ENCODE peak calls at places on chromosomes 16 and 17, in six cellular contexts. Q is IMR-90, I is H1, R is H9, T is trophoblast cell, Y is mesenchymal stem cell. F is an unnamed sample.

GRCh38 chr16:4800290-4801041 is 2.0 kb downstream of the ROGDI start:
- DNase-seq in Q (no peak), I (no peak), R (no peak), T (no peak), Y (no peak), F (no peak)

GRCh38 chr17:37327341-37328090 is 48.3 kb upstream of the C17orf78 start:
- DNase-seq in Q (peak), I (no peak), R (no peak), T (peak), Y (peak), F (no peak)

GRCh38 chr16:30472328-30472942 is at the start of gene ITGAL:
- DNase-seq in Q (no peak), I (no peak), R (no peak), T (peak), Y (no peak), F (no peak)

GRCh38 chr17:69961488-69962145 is 113.4 kb upstream of the KCNJ16 start:
- DNase-seq in Q (peak), I (no peak), R (peak), T (no peak), Y (no peak), F (no peak)

GRCh38 chr17:80671039-80671822 is 126.6 kb downstream of the RPTOR start:
- DNase-seq in Q (no peak), I (no peak), R (no peak), T (no peak), Y (no peak), F (no peak)

GRCh38 chr16:53631236-53631635 is 72.4 kb downstream of the RPGRIP1L start:
- DNase-seq in Q (no peak), I (no peak), R (no peak), T (no peak), Y (no peak), F (no peak)

GRCh38 chr16:83913234-83913633 is 14.3 kb downstream of the MLYCD start:
- DNase-seq in Q (no peak), I (no peak), R (no peak), T (peak), Y (no peak), F (no peak)

GRCh38 chr17:4725646-4726300 is 5.5 kb upstream of the MED11 start:
- DNase-seq in Q (no peak), I (no peak), R (no peak), T (no peak), Y (no peak), F (no peak)

GRCh38 chr17:12927541-12928425 is 90.0 kb downstream of the ELAC2 start:
- DNase-seq in Q (no peak), I (no peak), R (no peak), T (peak), Y (no peak), F (no peak)

GRCh38 chr17:72120878-72121163 is at the start of gene SOX9:
- DNase-seq in Q (peak), I (peak), R (peak), T (no peak), Y (peak), F (peak)

GRCh38 chr16:48536600-48537200 is 73.3 kb downstream of the N4BP1 start:
- DNase-seq in Q (no peak), I (no peak), R (no peak), T (peak), Y (no peak), F (no peak)

GRCh38 chr16:54585966-54586365 is 299.4 kb upstream of the IRX3 start:
- DNase-seq in Q (no peak), I (no peak), R (no peak), T (no peak), Y (no peak), F (no peak)

GRCh38 chr17:32869345-32870026 is 7.4 kb downstream of the MYO1D start:
- DNase-seq in Q (no peak), I (no peak), R (no peak), T (peak), Y (no peak), F (no peak)

GRCh38 chr17:66713533-66714042 is 121.3 kb upstream of the CACNG5 start:
- DNase-seq in Q (no peak), I (no peak), R (no peak), T (no peak), Y (no peak), F (no peak)

GRCh38 chr17:39755550-39756375 is 18.0 kb downstream of the GRB7 start:
- DNase-seq in Q (peak), I (no peak), R (peak), T (no peak), Y (peak), F (no peak)

GRCh38 chr16:13332713-13333255 is 431.4 kb downstream of the SHISA9 start:
- DNase-seq in Q (no peak), I (no peak), R (peak), T (no peak), Y (no peak), F (no peak)

GRCh38 chr17:64423881-64424280 is 25.0 kb upstream of the MILR1 start:
- DNase-seq in Q (no peak), I (no peak), R (no peak), T (no peak), Y (no peak), F (no peak)

GRCh38 chr16:15573274-15573895 is 69.6 kb downstream of the MARF1 start:
- DNase-seq in Q (no peak), I (no peak), R (no peak), T (no peak), Y (no peak), F (no peak)

GRCh38 chr17:73942668-73943415 is 260.6 kb upstream of the RPL38 start:
- DNase-seq in Q (no peak), I (no peak), R (no peak), T (no peak), Y (no peak), F (no peak)

GRCh38 chr16:23990507-23990906 is 154.7 kb downstream of the PRKCB start:
- DNase-seq in Q (no peak), I (no peak), R (no peak), T (peak), Y (no peak), F (no peak)

GRCh38 chr17:78205124-78205775 is 8.8 kb upstream of the BIRC5 start:
- DNase-seq in Q (no peak), I (no peak), R (no peak), T (no peak), Y (no peak), F (no peak)

GRCh38 chr16:24896439-24896838 is 50.7 kb downstream of the SLC5A11 start:
- DNase-seq in Q (no peak), I (no peak), R (no peak), T (no peak), Y (no peak), F (no peak)

GRCh38 chr16:30092373-30093010 is 768 bp upstream of the TBX6 start:
- DNase-seq in Q (peak), I (no peak), R (peak), T (peak), Y (peak), F (peak)

GRCh38 chr17:74478369-74479100 is 12.1 kb downstream of the CD300A start:
- DNase-seq in Q (no peak), I (no peak), R (no peak), T (peak), Y (no peak), F (no peak)

GRCh38 chr17:6714315-6714874 is 1.2 kb upstream of the SLC13A5 start:
- DNase-seq in Q (no peak), I (no peak), R (no peak), T (no peak), Y (no peak), F (no peak)

GRCh38 chr17:77696720-77697460 is 261.6 kb upstream of the TNRC6C start:
- DNase-seq in Q (no peak), I (no peak), R (peak), T (no peak), Y (no peak), F (no peak)

GRCh38 chr17:46883871-46884270 is 32.5 kb downstream of the WNT9B start:
- DNase-seq in Q (no peak), I (no peak), R (no peak), T (no peak), Y (no peak), F (no peak)

GRCh38 chr16:84660973-84661372 is 12.7 kb downstream of the KLHL36 start:
- DNase-seq in Q (no peak), I (no peak), R (no peak), T (no peak), Y (no peak), F (no peak)

GRCh38 chr16:82835487-82836160 is 208.9 kb downstream of the CDH13 start:
- DNase-seq in Q (peak), I (no peak), R (no peak), T (peak), Y (no peak), F (no peak)
- H4K8ac ChIP-seq in Q (no peak), I (no peak), R (no peak), T (no peak), Y (no peak), F (no peak)

DNA sequence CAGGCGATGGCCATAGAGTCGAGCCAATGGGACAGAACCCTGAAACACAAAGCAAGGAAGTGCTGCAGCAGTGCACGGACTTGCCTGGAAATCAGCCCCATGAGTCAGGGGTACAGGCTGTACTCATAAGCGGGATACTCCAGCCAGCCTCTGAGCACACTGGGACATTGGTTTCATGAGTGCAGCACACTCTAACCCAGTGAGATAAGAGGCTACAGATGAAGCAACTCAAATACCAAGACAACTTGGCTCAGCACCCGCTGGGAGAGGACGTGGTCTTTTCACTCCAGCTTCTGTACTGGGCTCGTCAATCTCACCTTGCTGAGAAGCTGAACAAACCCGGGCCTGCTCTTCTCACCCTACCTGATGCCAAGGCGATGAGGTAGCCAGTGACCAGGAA is 98.2 kb downstream of the AXIN2 start:
- DNase-seq in Q (peak), I (no peak), R (no peak), T (peak), Y (no peak), F (no peak)
- H2AFZ ChIP-seq in Q (no peak), I (peak), R (no peak), T (no peak), Y (no peak), F (no peak)

GRCh38 chr16:56448005-56448404 is 3.1 kb downstream of the NUDT21 start:
- DNase-seq in Q (no peak), I (no peak), R (no peak), T (no peak), Y (no peak), F (no peak)

GRCh38 chr16:56451753-56452689 is 667 bp downstream of the OGFOD1 start:
- DNase-seq in Q (peak), I (no peak), R (peak), T (peak), Y (peak), F (no peak)

GRCh38 chr16:56450275-56450889 is 750 bp downstream of the NUDT21 start:
- DNase-seq in Q (peak), I (no peak), R (no peak), T (no peak), Y (peak), F (no peak)

GRCh38 chr16:56450901-56451752 is at the start of the genes NUDT21 and OGFOD1:
- DNase-seq in Q (peak), I (peak), R (peak), T (peak), Y (peak), F (peak)
- H4K8ac ChIP-seq in Q (peak), I (peak), R (peak), T (peak), Y (peak), F (no peak)

DNA sequence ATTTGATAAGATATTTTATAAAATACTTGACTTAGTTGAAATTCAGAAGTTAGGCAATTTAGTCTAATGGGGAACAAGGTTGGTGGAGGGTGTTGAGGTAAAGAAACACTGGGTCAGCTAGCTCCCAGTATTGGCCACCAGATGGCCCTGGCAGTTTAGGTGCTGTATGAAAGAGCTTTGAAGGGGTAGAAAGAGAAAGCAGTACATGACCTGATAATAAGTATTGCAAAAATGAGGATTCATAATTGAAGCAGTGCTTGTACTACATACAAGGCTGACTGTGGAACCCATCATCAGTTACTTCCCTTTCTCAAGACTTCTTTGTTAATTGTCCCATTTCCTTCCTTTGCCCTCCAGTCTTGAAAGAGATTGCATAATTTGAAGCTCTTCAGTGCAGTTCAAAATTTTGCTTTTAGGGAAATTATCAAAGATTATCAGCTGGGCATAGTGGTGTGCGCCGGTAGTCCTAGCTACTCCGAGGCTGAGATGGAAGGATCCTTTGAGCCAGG is 29.4 kb downstream of the TANC2 start:
- DNase-seq in Q (peak), I (no peak), R (no peak), T (peak), Y (peak), F (peak)
- H2AFZ ChIP-seq in Q (no peak), I (no peak), R (no peak), T (no peak), Y (no peak), F (no peak)

DNA sequence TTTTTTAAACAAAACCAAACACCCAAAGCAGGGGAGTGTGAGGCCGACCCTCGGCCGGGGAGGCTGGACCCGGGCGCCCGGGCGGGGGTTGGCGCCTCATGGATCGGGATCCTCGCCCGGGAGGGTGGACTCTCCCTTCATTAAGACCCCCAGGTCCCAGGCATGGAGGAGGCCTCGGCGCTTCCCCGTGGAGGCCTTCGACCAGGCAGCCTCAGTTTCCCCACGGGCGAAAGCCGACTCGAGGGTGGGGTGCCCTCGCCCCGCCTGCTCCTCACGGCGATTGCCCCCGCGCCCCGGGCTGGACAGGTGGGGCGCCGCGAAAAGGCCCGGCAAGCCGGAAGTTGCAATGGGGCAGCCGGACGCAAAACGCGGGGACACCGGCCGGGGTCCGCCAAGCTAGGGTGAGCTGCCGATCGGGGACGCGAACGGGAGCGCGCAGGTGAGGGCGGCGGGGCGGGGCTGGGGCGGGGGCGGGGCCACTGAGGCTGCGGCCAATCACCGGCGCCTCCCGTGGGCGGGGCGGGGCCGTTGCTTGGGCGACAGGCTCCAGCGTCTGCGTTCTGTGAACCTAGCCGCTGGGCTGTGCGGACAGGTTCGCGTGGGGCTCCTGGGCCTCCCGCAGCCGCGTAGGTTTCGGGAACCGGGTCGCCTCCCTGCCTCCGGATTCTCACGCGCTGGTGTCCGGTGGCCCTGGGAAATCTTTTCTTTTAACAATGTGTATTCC is 6.0 kb upstream of the ZNF205 start:
- DNase-seq in Q (peak), I (no peak), R (peak), T (peak), Y (peak), F (peak)
- H4K8ac ChIP-seq in Q (peak), I (peak), R (no peak), T (peak), Y (peak), F (no peak)

DNA sequence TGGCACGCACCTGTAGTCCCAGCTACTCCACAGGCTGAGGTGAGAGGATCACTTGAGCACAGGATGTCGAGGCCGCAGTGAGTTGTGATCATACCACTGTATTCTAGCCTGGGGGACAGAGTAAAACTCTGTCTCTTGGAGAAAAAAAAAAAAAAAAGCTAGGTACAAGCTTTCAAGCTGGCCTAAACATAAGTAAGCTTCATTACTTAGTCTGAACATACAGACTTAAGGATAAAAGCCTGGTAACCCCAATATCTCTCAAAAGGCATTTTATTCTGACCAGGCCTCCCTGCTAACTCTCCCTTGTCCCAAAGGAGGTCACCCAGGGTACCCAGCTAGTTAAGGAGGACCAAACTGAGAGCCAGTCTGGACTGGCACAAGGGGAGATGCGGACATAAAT is 46.2 kb downstream of the TOM1L2 start:
- DNase-seq in Q (no peak), I (no peak), R (no peak), T (no peak), Y (no peak), F (no peak)
- H2AFZ ChIP-seq in Q (no peak), I (no peak), R (no peak), T (no peak), Y (no peak), F (no peak)